ENCODE peak calls at places on chromosome 7, in four cellular contexts. S is endothelial cell of umbilical vein, A is K562, B is prostate gland. Q is an unnamed sample.
A peak's percentile ranks its signal among the peaks of the same experiment; 100 is the strongest.

GRCh38 chr7:128231021-128231420 is 10.1 kb upstream of the LEP start:
- DNase-seq in S (no peak), A (no peak), B (peak; percentile 50), Q (no peak)

GRCh38 chr7:38232475-38233366 is 40.7 kb downstream of the TARP start:
- DNase-seq in S (no peak), A (no peak), B (no peak), Q (peak; percentile 89)

GRCh38 chr7:116249969-116250553 is 39.7 kb downstream of the TES start:
- DNase-seq in S (peak; percentile 69), A (peak; percentile 52), B (no peak), Q (no peak)

GRCh38 chr7:135359633-135360032 is 126.0 kb downstream of the STRA8 start:
- DNase-seq in S (no peak), A (no peak), B (no peak), Q (no peak)

GRCh38 chr7:106893591-106893990 is 28.5 kb downstream of the PIK3CG start:
- DNase-seq in S (no peak), A (no peak), B (no peak), Q (no peak)

GRCh38 chr7:17937506-17938115 is 2.7 kb downstream of the SNX13 start:
- DNase-seq in S (no peak), A (no peak), B (no peak), Q (no peak)

GRCh38 chr7:94028768-94029167 is 24.6 kb upstream of the BET1 start:
- DNase-seq in S (no peak), A (no peak), B (no peak), Q (no peak)

GRCh38 chr7:100484636-100485114 is 948 bp downstream of the NYAP1 start:
- DNase-seq in S (no peak), A (no peak), B (no peak), Q (no peak)

GRCh38 chr7:112572669-112573301 is 92.0 kb downstream of the LSMEM1 start:
- DNase-seq in S (peak; percentile 7), A (no peak), B (peak; percentile 93), Q (no peak)
- H3K27ac ChIP-seq in S (no peak overlapping the region), A (peak overlapping the region; percentile 5), B (peak overlapping the region; percentile 49), Q (no peak overlapping the region)

DNA sequence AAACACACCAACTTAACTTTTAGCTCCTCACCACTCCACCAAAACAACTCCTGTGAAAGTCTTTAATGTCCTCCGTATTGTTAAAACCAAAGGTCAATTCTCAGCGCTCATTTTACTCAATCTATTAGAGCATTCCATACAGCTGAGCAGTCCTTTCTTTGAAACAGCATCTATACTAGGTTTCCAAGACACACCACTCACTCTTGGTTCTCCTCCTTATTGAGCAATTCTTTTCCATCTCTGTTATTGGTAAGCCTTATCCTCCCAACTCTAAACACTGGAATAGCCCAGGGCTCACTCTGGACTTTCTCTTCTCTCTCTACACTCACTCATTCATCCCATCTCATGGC is 34.9 kb downstream of the COA1 start:
- DNase-seq in S (no peak), A (no peak), B (no peak), Q (no peak)
- TF ChIP-seq CTCF in S (no peak), A (no peak), B (no peak), Q (no peak)

GRCh38 chr7:104627516-104627915 is 299.1 kb downstream of the LHFPL3 start:
- DNase-seq in S (peak; percentile 27), A (no peak), B (no peak), Q (no peak)
- TF ChIP-seq POLR2AphosphoS5 in S (no peak), A (no peak), B (no peak), Q (no peak)

GRCh38 chr7:7920481-7920880 is 48.1 kb upstream of the GLCCI1 start:
- DNase-seq in S (no peak), A (no peak), B (no peak), Q (no peak)
- H3K27ac ChIP-seq in S (no peak overlapping the region), A (no peak overlapping the region), B (no peak overlapping the region), Q (no peak overlapping the region)

GRCh38 chr7:96933067-96933645 is 72.2 kb upstream of the DLX6 start:
- DNase-seq in S (no peak), A (no peak), B (no peak), Q (no peak)
- TF ChIP-seq CTCF in S (no peak), A (no peak), B (no peak), Q (no peak)

GRCh38 chr7:320297-320696 is 30.3 kb downstream of the FOXL3 start:
- DNase-seq in S (no peak), A (no peak), B (no peak), Q (peak; percentile 33)
- TF ChIP-seq POLR2AphosphoS5 in S (no peak), A (no peak), B (no peak), Q (no peak)

DNA sequence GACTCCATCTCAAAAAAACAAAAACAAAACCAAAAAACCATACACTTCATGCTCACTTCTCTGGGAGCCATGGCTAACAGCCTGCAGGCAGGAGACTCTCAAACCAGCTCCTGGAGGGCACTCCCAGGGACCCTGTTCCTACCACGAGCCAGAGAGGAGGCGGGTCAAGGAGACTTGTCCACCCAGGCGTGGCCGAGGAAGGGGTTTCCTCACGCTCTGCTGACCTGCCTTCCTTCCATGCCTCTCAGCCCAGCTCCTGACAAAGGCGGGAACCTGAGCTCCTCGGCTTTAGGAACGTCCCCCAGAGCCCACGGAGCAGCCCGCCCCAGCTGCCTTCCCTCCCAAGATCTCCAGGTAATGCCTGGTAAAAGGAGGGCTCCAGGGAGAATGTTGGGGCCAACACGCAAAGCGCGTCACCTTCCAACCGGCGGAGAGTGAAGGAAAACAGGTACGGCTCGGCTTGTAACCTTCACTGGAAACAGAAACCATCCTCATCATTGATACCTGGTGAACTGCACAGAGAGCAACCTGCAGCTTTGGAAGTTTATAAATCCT is 9.5 kb downstream of the GPR146 start:
- DNase-seq in S (no peak), A (no peak), B (no peak), Q (peak; percentile 67)
- H3K27ac ChIP-seq in S (no peak overlapping the region), A (no peak overlapping the region), B (no peak overlapping the region), Q (no peak overlapping the region)

GRCh38 chr7:144069511-144069910 is at the start of gene OR2A25:
- DNase-seq in S (no peak), A (no peak), B (no peak), Q (no peak)

GRCh38 chr7:144057954-144058353 is 9.2 kb downstream of the OR2A5 start:
- DNase-seq in S (no peak), A (no peak), B (no peak), Q (no peak)

GRCh38 chr7:144063710-144064109 is 5.9 kb upstream of the OR2A25 start:
- DNase-seq in S (no peak), A (peak; percentile 39), B (no peak), Q (no peak)
- TF ChIP-seq CTCF in S (peak; percentile 17), A (peak; percentile 70), B (no peak), Q (no peak)

DNA sequence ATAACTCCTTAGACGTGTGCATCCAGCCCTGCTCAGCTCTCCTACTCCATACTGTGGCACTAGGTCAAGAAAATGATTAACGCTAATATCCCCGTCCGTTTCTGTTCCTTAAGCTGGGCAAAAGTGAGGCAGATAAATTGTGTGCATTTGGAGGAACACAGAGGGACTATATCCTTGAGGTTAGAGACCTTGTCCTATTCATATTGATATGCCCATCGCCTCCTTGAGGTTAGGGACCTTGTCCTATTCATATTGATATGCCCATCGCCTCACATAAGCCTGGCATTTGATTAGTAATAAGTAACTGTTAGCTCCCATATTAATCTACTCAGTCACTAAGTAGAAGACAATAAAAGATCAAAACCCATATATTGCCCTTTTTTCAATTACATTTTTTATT is 12.9 kb upstream of the TAX1BP1 start:
- DNase-seq in S (no peak), A (no peak), B (no peak), Q (no peak)
- TF ChIP-seq POLR2AphosphoS5 in S (no peak), A (no peak), B (no peak), Q (no peak)

DNA sequence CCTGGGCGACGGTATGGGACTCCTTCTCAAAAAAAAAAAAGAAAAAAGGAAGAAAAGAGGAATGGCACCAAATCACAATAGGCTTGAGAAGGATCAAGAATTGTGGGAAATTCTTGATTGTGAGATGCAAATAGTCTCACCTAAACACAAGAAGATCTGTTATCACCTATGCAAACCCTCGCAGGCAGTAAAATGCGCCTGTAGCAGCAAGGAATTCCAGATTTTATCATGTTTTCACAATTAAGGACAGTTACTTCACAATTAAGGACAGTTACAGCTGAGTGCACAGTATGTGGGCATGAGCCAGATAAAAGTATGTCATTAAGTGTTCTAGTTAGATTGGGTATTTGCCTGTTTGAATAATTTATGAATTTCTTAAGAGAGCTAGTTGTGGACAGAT is 336.2 kb downstream of the CDC14C start:
- DNase-seq in S (no peak), A (no peak), B (no peak), Q (no peak)
- H3K27ac ChIP-seq in S (no peak overlapping the region), A (no peak overlapping the region), B (no peak overlapping the region), Q (no peak overlapping the region)

Q was measured in spleen.